ENCODE peak calls at places on chromosome 6, in nine cellular contexts. B is mammary epithelial cell, D is IMR-90, L is neuronal stem cell, T is mesendoderm, V is OCI-LY7, M is GM23338, S is neural progenitor cell, J is A549. R is an unnamed sample.

GRCh38 chr6:141077355-141078333 is 1055.1 kb upstream of the GJE1 start:
- DNase-seq in B (peak; percentile 10), D (no peak), L (peak; percentile 6), T (peak; percentile 81), V (peak; percentile 29), M (peak; percentile 86), S (peak; percentile 55), J (peak; percentile 43), R (no peak)

GRCh38 chr6:14517536-14518105 is 400.0 kb downstream of the CD83 start:
- DNase-seq in B (no peak), D (no peak), L (no peak), T (no peak), V (no peak), M (no peak), S (no peak), J (no peak), R (peak; percentile 42)

GRCh38 chr6:69105288-69105687 is 470.2 kb downstream of the ADGRB3 start:
- DNase-seq in B (no peak), D (no peak), L (no peak), T (peak; percentile 42), V (no peak), M (peak; percentile 42), S (no peak), J (peak; percentile 15), R (no peak)

GRCh38 chr6:36595168-36595818 is 1.1 kb downstream of the SRSF3 start:
- DNase-seq in B (peak; percentile 38), D (peak; percentile 55), L (no peak), T (peak; percentile 68), V (peak; percentile 36), M (peak; percentile 51), S (peak; percentile 43), J (peak; percentile 56), R (no peak)

GRCh38 chr6:32643904-32644303 is 6.7 kb downstream of the HLA-DQA1 start:
- DNase-seq in B (no peak), D (no peak), L (no peak), T (no peak), V (no peak), M (no peak), S (no peak), J (no peak), R (no peak)

GRCh38 chr6:84546427-84546914 is 217.9 kb downstream of the TBX18 start:
- DNase-seq in B (no peak), D (no peak), L (no peak), T (peak; percentile 11), V (no peak), M (no peak), S (peak; percentile 18), J (no peak), R (peak; percentile 50)

GRCh38 chr6:35084041-35084491 is 57.1 kb downstream of the TCP11 start:
- DNase-seq in B (no peak), D (no peak), L (no peak), T (no peak), V (no peak), M (no peak), S (no peak), J (no peak), R (no peak)

GRCh38 chr6:34514112-34514511 is 42.0 kb downstream of the SPDEF start:
- DNase-seq in B (no peak), D (no peak), L (no peak), T (no peak), V (no peak), M (no peak), S (no peak), J (no peak), R (no peak)

GRCh38 chr6:42021847-42022754 is 28.2 kb upstream of the TAF8 start:
- DNase-seq in B (no peak), D (no peak), L (no peak), T (no peak), V (peak; percentile 98), M (peak; percentile 24), S (no peak), J (no peak), R (no peak)

GRCh38 chr6:42012501-42013133 is 37.7 kb upstream of the TAF8 start:
- DNase-seq in B (no peak), D (no peak), L (no peak), T (no peak), V (no peak), M (no peak), S (no peak), J (no peak), R (no peak)

GRCh38 chr6:42020967-42021366 is 29.4 kb upstream of the TAF8 start:
- DNase-seq in B (no peak), D (no peak), L (no peak), T (no peak), V (no peak), M (no peak), S (no peak), J (no peak), R (no peak)

GRCh38 chr6:42013134-42013516 is 37.2 kb upstream of the TAF8 start:
- DNase-seq in B (peak; percentile 57), D (peak; percentile 65), L (no peak), T (no peak), V (no peak), M (no peak), S (no peak), J (no peak), R (peak; percentile 72)

DNA sequence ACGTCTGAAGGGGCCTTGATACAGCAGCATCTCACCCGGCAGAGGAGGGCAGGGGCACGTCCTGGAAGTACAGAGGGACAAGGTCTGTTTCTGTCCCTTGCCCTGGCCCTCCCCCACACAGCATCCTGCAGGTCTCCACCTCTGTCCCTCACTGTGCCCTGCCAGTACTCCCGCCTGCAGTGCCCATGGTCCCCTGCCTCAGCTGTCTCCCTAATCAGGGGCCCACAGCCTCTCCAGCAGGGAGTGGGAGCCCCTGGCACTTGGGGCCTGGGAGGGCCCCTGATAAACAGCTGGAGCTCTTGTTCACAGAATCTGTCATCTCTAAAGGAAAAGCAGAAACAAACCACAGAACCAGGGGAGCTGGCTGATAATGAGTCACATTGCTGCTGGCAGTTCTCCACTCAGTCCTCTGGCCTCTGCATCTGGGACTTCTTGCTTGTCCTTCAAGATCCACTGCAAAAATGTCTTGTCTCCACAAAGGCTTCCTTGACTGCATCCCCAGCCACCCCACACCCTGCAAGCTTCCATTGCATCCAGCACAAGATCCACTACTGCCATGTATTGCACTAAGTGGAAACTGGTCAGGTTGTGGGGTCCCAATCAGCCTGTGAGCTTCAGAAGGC is 33.2 kb upstream of the TAF8 start:
- DNase-seq in B (peak; percentile 74), D (peak; percentile 90), L (no peak), T (no peak), V (peak; percentile 50), M (no peak), S (no peak), J (no peak), R (peak; percentile 81)
- H3K4me2 ChIP-seq in B (no peak overlapping the region), D (peak overlapping the region; percentile 27), L (no peak overlapping the region), T (no peak overlapping the region), V (peak overlapping the region; percentile 49), M (no peak overlapping the region), S (no peak overlapping the region), J (peak overlapping the region; percentile 60), R (peak overlapping the region; percentile 42)

GRCh38 chr6:112574190-112574589 is 227.1 kb downstream of the RFPL4B start:
- DNase-seq in B (no peak), D (no peak), L (no peak), T (peak; percentile 40), V (no peak), M (peak; percentile 26), S (peak; percentile 21), J (no peak), R (no peak)

GRCh38 chr6:112575309-112575834 is 228.2 kb downstream of the RFPL4B start:
- DNase-seq in B (no peak), D (no peak), L (no peak), T (no peak), V (no peak), M (no peak), S (no peak), J (no peak), R (no peak)

GRCh38 chr6:112571486-112571885 is 224.4 kb downstream of the RFPL4B start:
- DNase-seq in B (no peak), D (peak; percentile 72), L (no peak), T (no peak), V (no peak), M (no peak), S (no peak), J (no peak), R (peak; percentile 84)

GRCh38 chr6:112576421-112576820 is 229.3 kb downstream of the RFPL4B start:
- DNase-seq in B (no peak), D (no peak), L (no peak), T (no peak), V (no peak), M (no peak), S (no peak), J (no peak), R (peak; percentile 62)

GRCh38 chr6:112571886-112572285 is 224.8 kb downstream of the RFPL4B start:
- DNase-seq in B (no peak), D (peak; percentile 84), L (no peak), T (no peak), V (no peak), M (no peak), S (no peak), J (no peak), R (peak; percentile 97)
- H3K4me2 ChIP-seq in B (no peak overlapping the region), D (no peak overlapping the region), L (no peak overlapping the region), T (no peak overlapping the region), V (no peak overlapping the region), M (no peak overlapping the region), S (no peak overlapping the region), J (no peak overlapping the region), R (peak overlapping the region; percentile 30)

DNA sequence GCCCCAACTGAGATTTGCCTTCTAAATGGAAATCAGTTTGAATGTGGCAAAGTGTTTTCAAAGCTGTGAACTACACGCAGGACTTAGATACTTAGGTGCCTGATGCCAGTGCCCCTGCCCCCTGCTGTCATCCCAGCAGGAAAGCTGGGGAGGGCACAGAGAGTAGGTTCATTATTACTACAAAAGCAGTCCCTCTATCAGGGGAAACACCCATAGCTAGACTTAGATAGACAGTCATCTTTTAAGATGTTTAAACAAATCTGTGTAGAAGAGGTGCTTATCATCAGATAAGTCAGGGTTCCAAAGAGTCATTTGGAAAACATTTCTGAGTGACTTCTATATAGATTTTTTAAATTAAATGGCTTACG is 155.0 kb upstream of the SNX9 start:
- DNase-seq in B (no peak), D (no peak), L (no peak), T (no peak), V (no peak), M (no peak), S (no peak), J (no peak), R (no peak)
- H3K4me2 ChIP-seq in B (no peak overlapping the region), D (no peak overlapping the region), L (no peak overlapping the region), T (no peak overlapping the region), V (no peak overlapping the region), M (no peak overlapping the region), S (no peak overlapping the region), J (no peak overlapping the region), R (peak overlapping the region; percentile 72)

GRCh38 chr6:79632580-79632979 is 1.5 kb downstream of the SH3BGRL2 start:
- DNase-seq in B (no peak), D (peak; percentile 4), L (no peak), T (no peak), V (no peak), M (no peak), S (no peak), J (no peak), R (peak; percentile 41)

GRCh38 chr6:79635179-79635578 is 4.0 kb downstream of the SH3BGRL2 start:
- DNase-seq in B (peak; percentile 70), D (peak; percentile 65), L (no peak), T (no peak), V (no peak), M (no peak), S (no peak), J (no peak), R (peak; percentile 65)

GRCh38 chr6:79631800-79632172 is 657 bp downstream of the SH3BGRL2 start:
- DNase-seq in B (no peak), D (no peak), L (no peak), T (peak; percentile 22), V (no peak), M (no peak), S (no peak), J (no peak), R (no peak)

GRCh38 chr6:79636673-79637072 is 5.5 kb downstream of the SH3BGRL2 start:
- DNase-seq in B (no peak), D (no peak), L (no peak), T (no peak), V (no peak), M (no peak), S (no peak), J (no peak), R (no peak)

DNA sequence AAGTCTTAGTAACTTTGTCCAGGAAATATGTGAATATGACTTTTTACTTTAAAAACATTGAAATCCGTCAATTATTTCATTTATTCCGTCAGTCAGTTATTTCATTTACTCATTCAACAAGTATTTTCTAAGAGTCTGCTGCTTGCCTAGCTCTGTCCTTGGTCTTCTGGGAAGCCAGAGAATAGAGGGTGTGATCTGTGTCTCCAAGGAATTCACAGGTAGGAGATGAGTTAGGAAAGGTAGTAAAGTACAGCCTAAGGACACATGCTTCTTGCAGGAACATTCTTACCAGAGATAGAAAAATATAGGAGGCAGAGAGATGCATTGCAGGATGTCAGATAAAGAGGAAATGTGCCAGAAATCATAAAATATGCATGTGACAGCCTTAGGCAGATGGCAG is 3.4 kb downstream of the SH3BGRL2 start:
- DNase-seq in B (no peak), D (no peak), L (no peak), T (peak; percentile 51), V (no peak), M (no peak), S (no peak), J (no peak), R (no peak)
- H3K4me2 ChIP-seq in B (no peak overlapping the region), D (no peak overlapping the region), L (no peak overlapping the region), T (no peak overlapping the region), V (no peak overlapping the region), M (no peak overlapping the region), S (peak overlapping the region; percentile 0), J (no peak overlapping the region), R (peak overlapping the region; percentile 26)

R was measured in astrocyte.